ENCODE peak calls at places on chromosomes 5 and 9, in four cellular contexts. W, Q, J and B are unnamed samples.

GRCh38 chr5:9149988-9150387 is 395.9 kb downstream of the SEMA5A start:
- DNase-seq in W (peak; percentile 49), Q (no peak), J (peak; percentile 98), B (no peak)

GRCh38 chr9:131320031-131320685 is 30.6 kb downstream of the PLPP7 start:
- DNase-seq in W (no peak), Q (no peak), J (no peak), B (no peak)

GRCh38 chr5:41527201-41527779 is 16.9 kb upstream of the PLCXD3 start:
- DNase-seq in W (no peak), Q (no peak), J (peak; percentile 98), B (no peak)

GRCh38 chr9:121944741-121945191 is 148.3 kb downstream of the TTLL11 start:
- DNase-seq in W (no peak), Q (no peak), J (peak; percentile 87), B (no peak)

GRCh38 chr5:144457160-144457559 is 286.5 kb downstream of the KCTD16 start:
- DNase-seq in W (no peak), Q (no peak), J (no peak), B (no peak)

GRCh38 chr5:43315262-43315661 is 2.0 kb upstream of the HMGCS1 start:
- DNase-seq in W (no peak), Q (no peak), J (peak; percentile 57), B (no peak)

GRCh38 chr9:115591584-115591984 is 473.6 kb upstream of the TNC start:
- DNase-seq in W (peak; percentile 72), Q (peak; percentile 87), J (peak; percentile 100), B (peak; percentile 78)

GRCh38 chr9:99296375-99296951 is 74.4 kb downstream of the SEC61B start:
- DNase-seq in W (no peak), Q (no peak), J (no peak), B (peak; percentile 12)

GRCh38 chr5:150461231-150461630 is 11.7 kb upstream of the RPS14 start:
- DNase-seq in W (no peak), Q (peak; percentile 97), J (no peak), B (no peak)

GRCh38 chr5:151598984-151599383 is 7.9 kb upstream of the FAT2 start:
- DNase-seq in W (no peak), Q (no peak), J (no peak), B (no peak)

GRCh38 chr5:14296533-14297331 is 153.6 kb downstream of the TRIO start:
- DNase-seq in W (no peak), Q (no peak), J (peak; percentile 36), B (no peak)

GRCh38 chr5:77282337-77283027 is 72.0 kb downstream of the PDE8B start:
- DNase-seq in W (peak; percentile 11), Q (peak; percentile 39), J (peak; percentile 88), B (no peak)

GRCh38 chr9:34633166-34633565 is 4.3 kb upstream of the ARID3C start:
- DNase-seq in W (no peak), Q (no peak), J (no peak), B (no peak)